ENCODE peak calls at places on chromosomes 4 and X, in six cellular contexts. F, D, W, I, X and V are unnamed samples.

GRCh38 chrX:19017271-19017670 is 33.4 kb upstream of the PHKA2 start:
- DNase-seq in F (no peak), D (no peak), W (peak), I (no peak), X (peak), V (peak)

GRCh38 chr4:156778606-156779005 is 193.0 kb downstream of the PDGFC start:
- DNase-seq in F (no peak), D (no peak), W (no peak), I (no peak), X (no peak), V (no peak)

GRCh38 chr4:101944649-101945048 is 154.1 kb downstream of the BANK1 start:
- DNase-seq in F (peak), D (no peak), W (no peak), I (no peak), X (peak), V (no peak)

GRCh38 chrX:307261-308111 is 11.1 kb downstream of the GTPBP6 start:
- DNase-seq in F (no peak), D (peak), W (no peak), I (no peak), X (no peak), V (no peak)

GRCh38 chrX:119236599-119237525 is 777 bp downstream of the PGRMC1 start:
- DNase-seq in F (peak), D (peak), W (peak), I (peak), X (peak), V (peak)

GRCh38 chr4:147950840-147951239 is 219.0 kb downstream of the ARHGAP10 start:
- DNase-seq in F (no peak), D (no peak), W (no peak), I (no peak), X (no peak), V (no peak)

GRCh38 chr4:81921757-81922159 is 450.1 kb upstream of the RASGEF1B start:
- DNase-seq in F (no peak), D (no peak), W (no peak), I (no peak), X (peak), V (no peak)

GRCh38 chr4:172952052-172952451 is 216.6 kb upstream of the GALNT7 start:
- DNase-seq in F (no peak), D (no peak), W (no peak), I (no peak), X (no peak), V (no peak)

GRCh38 chr4:113024373-113024772 is 25.1 kb upstream of the ANK2 start:
- DNase-seq in F (no peak), D (no peak), W (no peak), I (no peak), X (no peak), V (no peak)

GRCh38 chr4:112436987-112437386 is 79.0 kb downstream of the NEUROG2 start:
- DNase-seq in F (no peak), D (no peak), W (no peak), I (no peak), X (no peak), V (no peak)

GRCh38 chr4:169398294-169398693 is 127.5 kb upstream of the SH3RF1 start:
- DNase-seq in F (no peak), D (no peak), W (no peak), I (no peak), X (no peak), V (no peak)

GRCh38 chr4:3786196-3786869 is 20.1 kb downstream of the ADRA2C start:
- DNase-seq in F (no peak), D (no peak), W (no peak), I (peak), X (no peak), V (peak)

GRCh38 chr4:4524364-4524763 is 17.5 kb downstream of the STX18 start:
- DNase-seq in F (no peak), D (no peak), W (peak), I (no peak), X (peak), V (no peak)

GRCh38 chr4:175929441-175929840 is 117.4 kb upstream of the GPM6A start:
- DNase-seq in F (no peak), D (no peak), W (no peak), I (no peak), X (no peak), V (no peak)

GRCh38 chr4:26873391-26874026 is 12.9 kb downstream of the STIM2 start:
- DNase-seq in F (no peak), D (no peak), W (peak), I (no peak), X (no peak), V (no peak)

GRCh38 chr4:172666711-172667368 is 501.8 kb upstream of the GALNT7 start:
- DNase-seq in F (no peak), D (no peak), W (peak), I (no peak), X (peak), V (no peak)

GRCh38 chr4:100742045-100742444 is 224.2 kb upstream of the EMCN start:
- DNase-seq in F (peak), D (no peak), W (peak), I (no peak), X (peak), V (no peak)

GRCh38 chrX:130994671-130995070 is 63.5 kb upstream of the ARHGAP36 start:
- DNase-seq in F (peak), D (no peak), W (peak), I (no peak), X (peak), V (no peak)

GRCh38 chrX:139203681-139204575 is 326.6 kb upstream of the F9 start:
- DNase-seq in F (no peak), D (no peak), W (peak), I (no peak), X (peak), V (peak)

GRCh38 chr4:179755322-179755721 is 2313.1 kb upstream of the AGA start:
- DNase-seq in F (no peak), D (no peak), W (no peak), I (no peak), X (no peak), V (no peak)

GRCh38 chr4:156971623-156972369 is at the start of gene PDGFC:
- DNase-seq in F (peak), D (peak), W (no peak), I (peak), X (peak), V (peak)

DNA sequence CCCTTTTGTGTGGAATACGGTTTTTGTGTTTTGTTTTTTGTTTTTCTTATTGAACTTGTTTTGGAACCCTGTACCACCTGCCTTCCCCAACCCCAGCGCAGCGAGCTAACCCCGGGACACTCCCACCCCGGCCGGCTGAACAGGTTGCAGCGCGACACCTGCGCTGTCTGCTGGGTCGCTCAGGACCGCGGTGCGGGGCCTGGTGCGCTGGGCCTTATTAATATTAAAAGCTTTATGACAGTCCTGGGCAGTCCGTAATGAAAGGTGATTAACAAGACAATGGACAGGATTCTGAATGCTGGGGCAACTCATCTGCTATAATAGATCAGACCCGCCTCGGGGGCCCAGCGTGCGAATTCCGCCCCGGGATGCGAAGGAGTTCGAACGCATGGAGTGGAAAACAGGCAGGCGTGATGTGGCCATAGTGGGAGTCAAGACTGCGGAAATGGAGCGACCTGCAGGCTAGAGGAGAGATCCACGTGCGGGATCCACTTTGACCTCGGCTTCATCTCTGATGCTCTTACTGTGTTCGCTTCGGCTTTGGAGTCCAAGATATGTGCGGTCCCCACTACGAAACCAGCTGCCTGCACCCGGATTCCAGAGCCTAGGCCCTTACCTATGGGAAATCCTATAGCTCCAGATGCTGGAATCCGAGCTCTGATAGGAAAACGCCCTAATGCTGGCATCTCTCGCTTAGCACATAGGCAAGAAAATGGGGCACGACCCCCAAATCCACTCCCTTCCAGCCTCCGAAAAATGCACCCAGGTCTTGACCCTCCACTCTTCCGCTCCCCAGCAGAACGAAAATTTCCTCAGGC is 69.0 kb upstream of the TMEM33 start:
- DNase-seq in F (no peak), D (no peak), W (no peak), I (no peak), X (peak), V (no peak)
- H3K4me3 ChIP-seq in F (no peak), D (peak), W (no peak), I (no peak), X (peak), V (no peak)

GRCh38 chrX:48076343-48076742 is 4.9 kb upstream of the ZNF630 start:
- DNase-seq in F (no peak), D (no peak), W (peak), I (no peak), X (no peak), V (no peak)

GRCh38 chrX:48068096-48068887 is 3.1 kb downstream of the ZNF630 start:
- DNase-seq in F (no peak), D (no peak), W (no peak), I (no peak), X (no peak), V (no peak)

GRCh38 chrX:48071064-48071985 is at the start of gene ZNF630:
- DNase-seq in F (peak), D (peak), W (peak), I (peak), X (peak), V (no peak)

DNA sequence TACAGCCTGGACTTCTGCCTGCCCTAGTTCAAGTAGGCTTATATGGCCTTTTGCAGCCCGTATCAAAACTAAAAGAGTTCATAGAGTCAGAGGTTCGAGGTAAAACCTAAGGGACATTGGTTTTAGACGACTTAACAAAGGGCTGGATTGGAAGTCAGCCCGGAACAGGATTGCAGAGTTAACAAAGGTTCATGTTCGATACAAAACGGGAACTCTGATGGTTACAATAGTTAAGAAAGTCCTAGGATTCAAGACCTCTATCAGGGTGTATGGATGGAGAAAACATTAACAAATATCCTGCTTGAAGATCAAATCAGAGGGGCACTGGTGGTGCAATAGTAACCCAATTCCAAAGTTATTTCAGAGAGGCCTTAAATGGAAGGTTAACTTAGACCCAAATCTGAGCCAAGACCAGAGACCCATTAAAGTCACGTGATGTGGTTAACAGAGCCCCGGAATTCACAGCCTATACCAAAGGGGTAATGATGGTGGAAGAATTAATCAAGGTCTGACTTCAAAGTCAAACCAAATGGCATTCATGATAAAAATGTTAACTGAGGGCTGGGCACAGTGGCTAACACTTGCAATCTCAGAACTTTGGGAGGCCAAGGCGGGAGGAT is 656 bp upstream of the ZNF630 start:
- DNase-seq in F (no peak), D (no peak), W (no peak), I (no peak), X (no peak), V (no peak)
- H3K4me3 ChIP-seq in F (peak), D (peak), W (peak), I (no peak), X (peak), V (no peak)

DNA sequence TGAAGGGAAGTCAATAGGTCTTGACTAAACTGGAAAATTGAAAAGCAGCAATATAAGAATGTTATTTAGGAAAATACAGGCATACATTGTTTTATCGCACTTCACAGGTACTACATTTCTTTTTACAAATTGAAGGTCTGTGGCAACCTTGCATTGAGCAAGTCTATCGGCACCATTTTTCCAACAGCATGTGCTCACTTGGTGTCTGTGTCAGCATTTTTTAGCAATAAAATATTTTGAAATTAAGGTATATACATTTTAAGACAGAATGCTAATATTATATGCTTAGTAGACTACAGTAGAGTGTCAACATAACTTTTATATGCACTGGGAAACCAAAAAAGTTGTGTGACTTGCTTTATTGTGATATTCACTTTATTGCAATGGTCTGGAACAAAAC is 67.5 kb downstream of the HTRA3 start:
- DNase-seq in F (no peak), D (no peak), W (no peak), I (no peak), X (no peak), V (no peak)
- H3K4me3 ChIP-seq in F (no peak), D (no peak), W (no peak), I (no peak), X (no peak), V (no peak)

DNA sequence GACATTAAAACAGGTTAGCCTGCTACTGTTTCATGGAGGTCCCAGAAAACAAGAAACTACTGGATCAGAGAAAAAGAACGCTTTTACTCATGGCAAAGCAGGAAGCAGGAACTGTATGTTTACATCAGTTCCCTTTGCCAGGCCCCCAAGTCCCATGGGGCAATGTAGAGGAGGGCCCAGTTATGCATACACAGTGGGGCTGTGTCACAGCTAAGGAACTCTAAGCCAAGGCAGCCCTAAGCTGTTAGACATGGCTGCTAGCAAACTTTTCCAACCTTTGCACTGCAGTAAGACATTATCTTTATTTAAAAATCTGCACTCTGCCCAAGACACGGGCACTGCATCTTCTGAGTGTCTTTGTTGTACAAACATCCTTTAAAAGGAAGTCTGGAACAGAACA is 975.8 kb downstream of the C4orf33 start:
- DNase-seq in F (no peak), D (no peak), W (no peak), I (no peak), X (no peak), V (no peak)
- H3K4me3 ChIP-seq in F (no peak), D (no peak), W (no peak), I (no peak), X (no peak), V (no peak)

GRCh38 chr4:159248383-159249178 is 145.7 kb downstream of the RAPGEF2 start:
- DNase-seq in F (peak), D (no peak), W (no peak), I (no peak), X (no peak), V (no peak)
- H3K4me3 ChIP-seq in F (peak), D (peak), W (no peak), I (no peak), X (no peak), V (no peak)

GRCh38 chr4:75621715-75622114 is 8.6 kb downstream of the CDKL2 start:
- DNase-seq in F (no peak), D (no peak), W (no peak), I (no peak), X (no peak), V (no peak)

GRCh38 chr4:75623036-75623435 is 7.3 kb downstream of the CDKL2 start:
- DNase-seq in F (peak), D (no peak), W (no peak), I (no peak), X (no peak), V (no peak)
- H3K4me3 ChIP-seq in F (no peak), D (no peak), W (no peak), I (no peak), X (no peak), V (no peak)

DNA sequence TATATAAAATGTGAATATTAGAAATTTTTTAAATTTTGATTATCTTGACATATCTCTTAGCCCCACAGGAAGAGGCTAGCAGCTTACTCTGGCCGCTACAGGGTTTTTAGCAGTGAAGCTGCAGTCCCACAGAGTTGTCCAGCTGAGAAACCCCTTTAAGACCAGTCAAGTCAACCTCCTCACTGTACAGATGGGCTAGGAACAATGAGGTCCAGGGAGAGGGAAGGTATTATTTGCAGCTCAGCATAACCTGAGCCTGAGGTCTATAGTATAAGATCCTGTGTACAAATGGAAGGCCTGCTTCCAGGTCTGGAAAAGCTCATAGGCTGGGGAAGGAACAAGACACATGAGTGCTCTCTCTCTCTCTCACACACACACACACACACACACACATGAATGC is 1.8 kb downstream of the VSIG4 start:
- DNase-seq in F (no peak), D (no peak), W (no peak), I (no peak), X (no peak), V (no peak)
- H3K4me3 ChIP-seq in F (no peak), D (no peak), W (no peak), I (no peak), X (no peak), V (no peak)

GRCh38 chr4:185201983-185202962 is 1.5 kb downstream of the CFAP97 start:
- DNase-seq in F (no peak), D (no peak), W (peak), I (no peak), X (peak), V (no peak)
- H3K4me3 ChIP-seq in F (peak), D (peak), W (peak), I (no peak), X (peak), V (peak)

GRCh38 chr4:71187399-71188196 is 151.2 kb upstream of the SLC4A4 start:
- DNase-seq in F (no peak), D (peak), W (no peak), I (peak), X (peak), V (peak)
- H3K4me3 ChIP-seq in F (peak), D (peak), W (no peak), I (peak), X (peak), V (peak)